ENCODE peak calls at places on chromosomes 13 and 19, in ten cellular contexts. A is glutamatergic neuron, P is cardiac fibroblast, K is dorsolateral prefrontal cortex, R is ascending aorta, M is type B pancreatic cell, V is HFF-Myc, Q is cardiac muscle cell, X is lower leg skin, E is B cell. W is an unnamed sample.

GRCh38 chr13:99367663-99368448 is 60.7 kb upstream of the GPR183 start:
- DNase-seq in V (no peak), R (no peak), Q (no peak), K (no peak), X (no peak), A (no peak), P (no peak), E (no peak), M (no peak), W (no peak)

GRCh38 chr19:58047672-58048071 is 11.4 kb upstream of the ZNF135 start:
- DNase-seq in R (no peak), P (no peak), A (no peak), M (no peak), K (no peak), X (no peak), E (no peak), Q (no peak), V (no peak), W (no peak)

GRCh38 chr13:102033719-102034446 is 368.0 kb downstream of the FGF14 start:
- DNase-seq in K (no peak), E (no peak), P (no peak), V (no peak), X (no peak), R (no peak), A (no peak), Q (no peak), M (no peak), W (no peak)

GRCh38 chr19:13018037-13018914 is 23.0 kb downstream of the NFIX start:
- DNase-seq in P (no peak), R (no peak), K (no peak), A (no peak), Q (peak), X (no peak), V (no peak), E (no peak), M (no peak), W (no peak)

GRCh38 chr19:13701624-13702023 is 62.7 kb upstream of the MRI1 start:
- DNase-seq in A (no peak), V (no peak), M (no peak), K (no peak), E (no peak), Q (no peak), R (no peak), X (no peak), P (no peak), W (no peak)

GRCh38 chr13:99374994-99375805 is 68.0 kb upstream of the GPR183 start:
- DNase-seq in K (no peak), A (no peak), P (no peak), X (no peak), R (no peak), E (peak), V (no peak), M (no peak), Q (no peak), W (no peak)

GRCh38 chr13:108425056-108425455 is 155.5 kb downstream of the TNFSF13B start:
- DNase-seq in V (no peak), Q (no peak), A (no peak), E (no peak), X (no peak), R (no peak), M (no peak), K (no peak), P (peak), W (no peak)

GRCh38 chr13:45872574-45872973 is 21.0 kb upstream of the SIAH3 start:
- DNase-seq in R (no peak), Q (no peak), E (no peak), V (peak), K (no peak), X (no peak), P (no peak), M (no peak), A (peak), W (no peak)

GRCh38 chr13:110540871-110541525 is 20.5 kb downstream of the RAB20 start:
- DNase-seq in X (no peak), A (no peak), R (no peak), E (no peak), M (no peak), P (no peak), V (no peak), K (no peak), Q (no peak), W (no peak)

GRCh38 chr19:46951236-46951986 is 68.2 kb upstream of the NPAS1 start:
- DNase-seq in R (no peak), X (no peak), Q (no peak), K (peak), M (no peak), P (peak), V (no peak), A (peak), E (no peak), W (no peak)

GRCh38 chr13:99829593-99830239 is 141.9 kb downstream of the ZIC5 start:
- DNase-seq in E (no peak), R (no peak), V (no peak), A (no peak), P (no peak), X (no peak), K (no peak), M (no peak), Q (no peak), W (no peak)

GRCh38 chr13:95155093-95155492 is 146.2 kb downstream of the ABCC4 start:
- DNase-seq in V (no peak), R (no peak), E (no peak), Q (no peak), A (no peak), M (no peak), X (no peak), P (peak), K (no peak), W (no peak)

GRCh38 chr13:49997935-49998334 is 1.1 kb downstream of the TRIM13 start:
- DNase-seq in M (no peak), Q (peak), E (no peak), A (no peak), P (peak), V (no peak), K (no peak), R (no peak), X (no peak), W (no peak)

GRCh38 chr13:93249259-93249917 is 22.8 kb downstream of the GPC6 start:
- DNase-seq in Q (peak), R (no peak), P (peak), V (peak), X (no peak), K (no peak), A (no peak), M (no peak), E (no peak), W (no peak)

GRCh38 chr13:71079638-71080037 is 787.4 kb downstream of the DACH1 start:
- DNase-seq in X (no peak), P (no peak), Q (no peak), A (no peak), M (no peak), K (no peak), R (no peak), V (no peak), E (no peak), W (no peak)

GRCh38 chr13:92137519-92137918 is 739.1 kb downstream of the GPC5 start:
- DNase-seq in K (no peak), V (no peak), A (no peak), E (no peak), M (no peak), P (peak), X (no peak), R (no peak), Q (peak), W (no peak)

GRCh38 chr19:16922949-16923348 is 34.1 kb downstream of the F2RL3 start:
- DNase-seq in P (no peak), E (no peak), Q (no peak), R (no peak), K (no peak), M (no peak), A (no peak), V (no peak), X (no peak), W (no peak)

GRCh38 chr19:40921005-40921897 is 39.2 kb upstream of the CYP2A7 start:
- DNase-seq in V (no peak), P (no peak), M (no peak), K (no peak), R (no peak), E (no peak), Q (peak), X (no peak), A (no peak), W (no peak)

GRCh38 chr19:43726736-43727592 is 11.1 kb downstream of the IRGC start:
- DNase-seq in M (no peak), X (no peak), P (no peak), V (no peak), Q (peak), E (no peak), K (peak), A (no peak), R (no peak), W (no peak)

GRCh38 chr13:98576215-98576945 is 527 bp downstream of the STK24 start:
- DNase-seq in E (peak), X (no peak), K (no peak), Q (peak), P (peak), A (peak), M (peak), R (no peak), V (no peak), W (peak)

GRCh38 chr19:19937403-19937802 is 36.7 kb downstream of the ZNF93 start:
- DNase-seq in A (no peak), V (no peak), R (no peak), E (peak), P (no peak), K (no peak), M (no peak), X (no peak), Q (no peak), W (no peak)

GRCh38 chr13:50191004-50191403 is 175.8 kb downstream of the KCNRG start:
- DNase-seq in X (no peak), E (no peak), R (no peak), M (no peak), Q (no peak), A (no peak), V (no peak), K (no peak), P (no peak), W (no peak)

GRCh38 chr19:10419200-10419645 is 1.1 kb upstream of the PDE4A start:
- DNase-seq in V (no peak), A (no peak), Q (no peak), E (no peak), K (no peak), P (no peak), R (no peak), M (no peak), X (no peak), W (no peak)

GRCh38 chr13:69690999-69691398 is 416.6 kb upstream of the ATXN8OS start:
- DNase-seq in M (no peak), A (no peak), E (no peak), K (no peak), X (no peak), Q (no peak), R (no peak), P (no peak), V (no peak), W (no peak)
- TF ChIP-seq CTCF in M (no peak), A (no peak), E (no peak), K (no peak), X (no peak), Q (no peak), R (no peak), P (no peak), V (no peak), W (no peak)

GRCh38 chr19:35828694-35829301 is 16.2 kb upstream of the PRODH2 start:
- DNase-seq in P (peak), K (peak), M (peak), X (peak), A (no peak), E (peak), Q (peak), V (peak), R (no peak), W (no peak)
- TF ChIP-seq CTCF in P (no peak), K (no peak), M (no peak), X (no peak), A (no peak), E (no peak), Q (no peak), V (no peak), R (no peak), W (no peak)

DNA sequence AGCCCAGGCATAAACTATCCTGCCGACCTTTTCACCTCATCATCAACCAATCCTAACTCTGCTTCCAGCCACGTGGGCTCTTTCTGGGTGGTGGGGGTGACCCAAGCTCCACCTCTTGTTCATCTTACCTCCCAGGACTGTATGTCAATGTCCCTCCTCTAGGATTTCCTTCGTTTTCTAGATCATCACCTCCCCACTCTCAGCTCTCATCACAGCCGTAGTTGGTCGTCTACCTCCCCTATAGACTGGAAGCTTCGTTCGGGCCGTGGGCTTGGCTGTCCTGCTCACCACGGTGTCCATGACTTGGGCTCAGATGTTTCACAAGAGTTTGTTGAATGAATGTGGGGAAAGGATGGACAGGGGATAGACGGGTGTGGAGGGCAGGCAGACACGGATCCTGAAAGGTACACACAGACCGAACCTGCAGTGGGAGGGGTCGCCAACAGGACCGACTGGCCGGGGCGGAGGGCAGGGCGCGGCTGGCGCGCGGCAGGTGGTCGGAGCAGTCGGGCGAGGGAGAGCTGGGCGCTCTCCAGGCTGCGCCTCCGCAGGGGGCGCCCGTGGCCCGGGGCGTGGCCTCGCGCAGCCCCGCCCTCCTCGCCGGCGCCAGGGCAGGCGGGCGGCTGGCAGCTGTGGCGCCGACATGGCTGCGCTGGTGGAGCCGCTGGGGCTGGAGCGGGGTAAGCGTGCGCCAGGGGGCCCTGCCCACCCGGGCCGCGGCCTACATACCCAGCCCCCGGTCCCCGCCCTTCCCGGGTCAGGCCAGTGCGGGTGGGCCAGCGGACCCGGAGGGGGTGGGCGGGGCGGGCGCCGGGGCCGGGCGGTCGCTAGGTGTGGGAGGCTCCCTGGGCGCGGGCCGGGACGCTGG is at the start of gene LIN7B:
- DNase-seq in M (no peak), R (no peak), V (no peak), K (no peak), Q (peak), A (peak), E (peak), P (peak), X (no peak), W (peak)
- TF ChIP-seq CTCF in M (peak), R (peak), V (no peak), K (peak), Q (peak), A (peak), E (peak), P (no peak), X (no peak), W (peak)

GRCh38 chr13:23513460-23513859 is 56.8 kb upstream of the TNFRSF19 start:
- DNase-seq in A (no peak), M (no peak), V (no peak), X (no peak), P (no peak), K (no peak), Q (peak), R (no peak), E (no peak), W (no peak)

GRCh38 chr13:23510544-23510916 is 59.7 kb upstream of the TNFRSF19 start:
- DNase-seq in P (peak), V (no peak), E (no peak), R (no peak), K (no peak), M (no peak), A (no peak), Q (peak), X (no peak), W (no peak)

GRCh38 chr13:23509781-23510543 is 60.2 kb upstream of the TNFRSF19 start:
- DNase-seq in A (no peak), E (no peak), V (no peak), P (peak), M (no peak), K (no peak), R (no peak), X (no peak), Q (peak), W (no peak)

GRCh38 chr13:23512762-23513395 is 57.3 kb upstream of the TNFRSF19 start:
- DNase-seq in V (no peak), K (no peak), R (no peak), M (no peak), X (no peak), P (no peak), E (no peak), A (no peak), Q (no peak), W (no peak)

DNA sequence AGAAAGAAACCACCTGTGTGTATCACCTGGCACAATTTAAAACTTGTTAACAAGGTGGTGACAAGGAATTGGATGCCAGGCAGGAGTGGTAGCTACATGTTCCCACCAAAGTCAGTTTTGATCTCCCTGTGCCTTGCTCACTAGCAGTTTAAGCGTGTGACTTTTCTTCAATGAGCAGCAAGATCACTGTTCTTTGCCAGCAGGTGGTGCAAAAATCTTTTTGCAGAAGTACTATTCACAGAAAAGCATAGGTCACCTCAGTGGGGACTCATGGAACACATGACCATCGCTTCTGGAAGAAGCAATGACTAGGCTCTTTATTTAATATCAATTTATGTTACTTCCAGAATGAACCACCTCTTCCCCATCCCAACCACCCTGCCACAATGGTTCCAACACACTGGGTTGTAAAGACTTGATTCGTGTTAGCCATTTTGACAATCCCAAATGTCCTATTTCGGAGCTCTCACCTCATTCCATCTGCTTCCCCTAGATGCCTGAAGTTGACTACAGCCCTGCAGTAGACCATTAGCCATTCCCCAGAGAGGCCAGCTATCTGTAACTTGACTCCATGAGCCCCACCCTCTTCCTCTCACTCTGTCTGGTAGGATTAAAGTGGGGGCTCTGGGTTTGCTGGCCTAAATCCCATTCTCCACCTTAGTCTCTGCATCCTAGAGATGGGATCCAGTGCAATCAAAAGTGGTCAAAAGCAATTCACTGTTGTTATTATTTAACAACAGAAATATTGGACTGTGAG is 59.1 kb upstream of the TNFRSF19 start:
- DNase-seq in Q (peak), E (peak), K (no peak), A (peak), R (no peak), X (no peak), M (no peak), V (no peak), P (peak), W (peak)
- TF ChIP-seq CTCF in Q (peak), E (peak), K (peak), A (peak), R (no peak), X (no peak), M (peak), V (peak), P (peak), W (peak)

DNA sequence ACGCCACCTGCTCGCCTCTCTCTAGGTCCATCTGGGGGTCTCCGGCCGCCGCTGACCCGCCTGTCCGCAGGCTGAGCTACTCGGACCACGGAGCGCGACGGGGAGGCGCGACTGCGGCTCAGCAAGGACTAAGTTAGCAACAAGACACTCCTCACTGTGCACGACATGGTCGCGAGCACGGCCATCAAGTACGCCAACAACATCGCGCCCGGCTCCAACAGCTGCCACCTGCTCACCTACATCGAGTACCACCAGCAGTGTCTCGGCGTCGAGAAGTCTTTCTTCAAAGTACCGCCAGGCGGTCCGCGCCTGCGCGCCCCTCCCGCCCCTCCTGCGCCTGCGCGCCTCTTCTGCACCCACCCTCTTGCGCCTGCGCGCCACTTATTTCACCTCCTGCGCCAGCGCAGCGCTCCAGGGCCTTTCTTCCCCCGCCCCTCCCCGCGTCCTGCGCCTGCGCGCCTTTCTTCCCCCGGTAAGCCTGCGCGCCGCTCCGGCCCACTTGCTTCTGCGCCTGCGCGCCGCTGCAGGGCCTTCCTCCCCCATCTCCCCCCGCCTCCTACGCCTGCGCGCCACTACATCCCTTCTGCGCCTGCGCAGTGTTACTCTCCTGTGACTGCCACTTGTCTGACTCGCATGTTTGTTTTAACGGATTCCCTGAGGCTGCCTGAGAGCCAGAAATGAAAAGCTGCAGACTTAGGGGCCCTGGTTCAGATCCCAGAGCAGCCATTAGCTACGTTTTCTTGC is 63.9 kb downstream of the ACSBG2 start:
- DNase-seq in P (peak), V (peak), K (peak), M (peak), Q (peak), R (peak), A (peak), X (peak), E (peak), W (peak)
- TF ChIP-seq CTCF in P (peak), V (peak), K (peak), M (peak), Q (peak), R (peak), A (peak), X (no peak), E (peak), W (no peak)